ENCODE peak calls at places on chromosomes 2 and 18, in seven cellular contexts. S is H9, M is WERI-Rb-1, T is foreskin fibroblast, F is upper lobe of right lung, Q is endothelial cell, Y is omental fat pad. K is an unnamed sample.

GRCh38 chr2:34567128-34567527 is 968.0 kb upstream of the FAM98A start:
- DNase-seq in T (no peak), F (no peak), M (no peak), S (no peak), Y (no peak), Q (no peak), K (no peak)

GRCh38 chr18:63262369-63263335 is 56.9 kb downstream of the BCL2 start:
- DNase-seq in S (no peak), Q (no peak), T (no peak), F (no peak), M (no peak), Y (no peak), K (no peak)

GRCh38 chr18:41529093-41529492 is 425.9 kb upstream of the PIK3C3 start:
- DNase-seq in M (no peak), S (no peak), F (no peak), Q (no peak), T (no peak), Y (no peak), K (no peak)

GRCh38 chr2:72757177-72757775 is 68.6 kb downstream of the EXOC6B start:
- DNase-seq in Q (peak; percentile 23), S (no peak), Y (no peak), M (no peak), T (no peak), F (no peak), K (no peak)

GRCh38 chr2:239027431-239028252 is 179.8 kb downstream of the TWIST2 start:
- DNase-seq in F (peak; percentile 57), Y (no peak), M (no peak), T (no peak), S (no peak), Q (no peak), K (peak; percentile 64)

GRCh38 chr2:239657992-239658391 is 257.2 kb upstream of the HDAC4 start:
- DNase-seq in M (no peak), T (no peak), F (no peak), S (no peak), Q (no peak), Y (no peak), K (no peak)

GRCh38 chr2:126749537-126749936 is 93.6 kb downstream of the GYPC start:
- DNase-seq in Q (peak; percentile 29), T (no peak), S (no peak), M (no peak), Y (no peak), F (no peak), K (no peak)

GRCh38 chr2:33777791-33778190 is 178.7 kb upstream of the FAM98A start:
- DNase-seq in Y (no peak), T (no peak), Q (no peak), M (no peak), F (no peak), S (no peak), K (no peak)

GRCh38 chr2:239298126-239298804 is 102.6 kb downstream of the HDAC4 start:
- DNase-seq in Y (no peak), F (no peak), M (no peak), S (no peak), Q (no peak), T (no peak), K (peak; percentile 79)

GRCh38 chr2:236782938-236783337 is 213.3 kb downstream of the ACKR3 start:
- DNase-seq in T (no peak), S (no peak), Y (no peak), Q (no peak), F (no peak), M (no peak), K (no peak)

GRCh38 chr18:45328762-45329161 is 286.5 kb upstream of the SLC14A2 start:
- DNase-seq in M (no peak), S (no peak), T (no peak), Y (no peak), F (no peak), Q (no peak), K (no peak)

GRCh38 chr2:148896116-148896515 is 21.1 kb downstream of the KIF5C start:
- DNase-seq in Y (no peak), S (no peak), T (no peak), Q (no peak), F (no peak), M (no peak), K (no peak)

GRCh38 chr2:199230091-199230490 is 227.6 kb downstream of the SATB2 start:
- DNase-seq in M (no peak), Q (no peak), T (no peak), S (no peak), Y (no peak), F (no peak), K (no peak)

DNA sequence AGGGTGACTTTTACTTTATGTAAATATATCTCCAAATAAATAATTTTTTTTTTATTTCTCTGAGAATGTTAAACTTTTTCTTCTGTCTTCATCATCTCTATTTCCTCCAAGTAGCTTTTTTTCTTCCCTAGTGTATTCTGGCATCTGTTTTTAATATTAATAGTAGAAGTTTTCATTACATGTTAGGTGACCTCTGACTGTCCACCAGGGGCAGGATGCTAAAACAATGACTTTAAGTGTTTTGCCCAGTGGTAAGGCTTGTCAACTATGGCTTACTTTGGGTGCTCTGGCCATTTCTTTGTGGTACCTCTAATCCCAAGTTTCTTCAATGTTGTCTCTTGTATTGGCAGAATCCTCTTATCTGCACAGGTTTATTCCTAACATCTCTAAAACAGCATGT is 127.1 kb downstream of the SRBD1 start:
- DNase-seq in Q (no peak), T (peak; percentile 30), Y (no peak), M (no peak), F (no peak), S (no peak), K (no peak)
- TF ChIP-seq CTCF in Q (peak; percentile 49), T (peak; percentile 45), Y (no peak), M (peak; percentile 26), F (peak; percentile 8), S (peak; percentile 62), K (no peak)

GRCh38 chr18:77983270-77983669 is 733.6 kb downstream of the GALR1 start:
- DNase-seq in T (no peak), S (no peak), Q (no peak), F (no peak), M (no peak), Y (no peak), K (no peak)

GRCh38 chr18:77980275-77980674 is 730.6 kb downstream of the GALR1 start:
- DNase-seq in S (no peak), Q (no peak), T (no peak), F (no peak), Y (no peak), M (no peak), K (no peak)

GRCh38 chr18:77984178-77984577 is 734.5 kb downstream of the GALR1 start:
- DNase-seq in S (no peak), Q (no peak), Y (no peak), T (no peak), M (peak; percentile 81), F (no peak), K (no peak)

GRCh38 chr18:77984833-77985232 is 735.2 kb downstream of the GALR1 start:
- DNase-seq in Y (no peak), F (no peak), T (no peak), M (no peak), Q (no peak), S (no peak), K (no peak)

DNA sequence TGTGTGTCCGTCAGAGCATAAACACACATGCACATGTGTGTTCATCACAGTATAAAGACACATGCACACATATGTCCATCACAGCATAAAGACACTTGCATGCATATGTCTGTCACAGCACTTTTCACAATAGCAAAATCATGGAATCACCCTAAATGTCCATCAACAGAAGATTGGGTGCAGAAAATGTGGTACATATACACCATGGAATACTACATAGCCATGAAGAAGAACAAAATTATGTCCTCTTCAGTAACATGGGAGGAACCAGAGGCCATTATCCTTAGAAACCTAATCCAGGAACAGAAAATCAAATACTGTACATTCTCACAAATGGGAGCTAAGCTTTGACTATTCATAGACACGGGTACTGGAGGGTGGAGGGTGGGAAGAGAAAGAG is 732.2 kb downstream of the GALR1 start:
- DNase-seq in S (no peak), F (no peak), T (no peak), M (no peak), Q (no peak), Y (no peak), K (no peak)
- TF ChIP-seq CTCF in S (no peak), F (no peak), T (no peak), M (no peak), Q (no peak), Y (no peak), K (no peak)

GRCh38 chr2:105732096-105732495 is 12.6 kb upstream of the NCK2 start:
- DNase-seq in T (no peak), Y (no peak), Q (no peak), F (no peak), M (no peak), S (no peak), K (no peak)

GRCh38 chr2:105734762-105735538 is 9.8 kb upstream of the NCK2 start:
- DNase-seq in Y (no peak), T (peak; percentile 34), M (no peak), S (no peak), Q (no peak), F (no peak), K (no peak)

GRCh38 chr2:105732955-105733607 is 11.6 kb upstream of the NCK2 start:
- DNase-seq in Y (no peak), M (no peak), T (no peak), S (no peak), Q (no peak), F (no peak), K (no peak)

GRCh38 chr2:105731511-105731910 is 13.2 kb upstream of the NCK2 start:
- DNase-seq in S (no peak), T (no peak), M (no peak), Q (no peak), F (no peak), Y (no peak), K (no peak)

GRCh38 chr2:105730170-105730569 is 14.5 kb upstream of the NCK2 start:
- DNase-seq in M (no peak), F (no peak), S (no peak), Q (no peak), T (no peak), Y (no peak), K (no peak)
- TF ChIP-seq CTCF in M (no peak), F (no peak), S (no peak), Q (no peak), T (no peak), Y (no peak), K (no peak)

GRCh38 chr2:177900091-177900490 is 172.5 kb downstream of the PDE11A start:
- DNase-seq in M (no peak), T (no peak), S (no peak), F (no peak), Y (no peak), Q (no peak), K (no peak)

GRCh38 chr2:177893880-177894279 is 178.7 kb downstream of the PDE11A start:
- DNase-seq in Q (no peak), Y (no peak), S (no peak), T (no peak), F (no peak), M (no peak), K (no peak)

GRCh38 chr2:177896587-177896986 is 176.0 kb downstream of the PDE11A start:
- DNase-seq in M (no peak), Y (no peak), F (no peak), T (no peak), S (no peak), Q (no peak), K (no peak)

GRCh38 chr2:177894546-177894945 is 178.0 kb downstream of the PDE11A start:
- DNase-seq in T (no peak), S (no peak), Y (no peak), F (no peak), M (no peak), Q (no peak), K (no peak)

DNA sequence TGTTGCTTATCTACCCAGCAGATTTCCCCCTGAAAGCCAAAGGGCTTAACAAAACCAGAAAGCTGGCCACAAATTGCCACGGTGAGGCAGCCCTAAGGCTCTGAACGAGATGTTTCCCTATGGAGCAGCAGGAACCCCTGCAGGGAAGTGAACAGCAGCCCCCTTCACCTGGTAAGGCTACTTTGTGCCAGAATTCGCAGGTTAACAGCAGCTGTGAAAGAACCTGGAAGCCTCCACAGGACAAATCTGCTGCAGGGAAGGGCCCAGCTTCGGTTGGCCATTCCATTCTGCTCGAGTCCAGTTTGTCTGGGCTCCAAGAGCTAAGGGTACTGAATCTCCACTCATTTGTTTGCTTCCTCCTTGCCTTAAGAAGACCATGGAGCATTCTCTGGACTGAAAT is 175.3 kb downstream of the PDE11A start:
- DNase-seq in M (no peak), S (no peak), F (no peak), Y (no peak), Q (no peak), T (no peak), K (no peak)
- TF ChIP-seq CTCF in M (no peak), S (no peak), F (no peak), Y (no peak), Q (no peak), T (no peak), K (no peak)

K was measured in spleen.